ENCODE peak calls at places on chromosomes 16 and 17, in four cellular contexts. X is stomach, R is GM23338, Z is HCT116. G is an unnamed sample.
A peak's percentile ranks its signal among the peaks of the same experiment; 100 is the strongest.

GRCh38 chr17:48338720-48339119 is 91.3 kb downstream of the SKAP1 start:
- DNase-seq in Z (no peak), R (no peak), X (no peak), G (no peak)

GRCh38 chr17:19332371-19333131 is 30.0 kb downstream of the B9D1 start:
- DNase-seq in R (no peak), Z (no peak), X (peak; percentile 23), G (no peak)

GRCh38 chr17:30716461-30717289 is 107.8 kb downstream of the CRLF3 start:
- DNase-seq in R (peak; percentile 63), X (no peak), Z (no peak), G (peak; percentile 52)

GRCh38 chr17:73711184-73711583 is 66.9 kb upstream of the SDK2 start:
- DNase-seq in X (no peak), Z (no peak), R (no peak), G (no peak)

GRCh38 chr16:11431915-11432465 is 86.7 kb downstream of the RMI2 start:
- DNase-seq in R (no peak), X (no peak), Z (no peak), G (no peak)

GRCh38 chr16:16110111-16110490 is 113.2 kb downstream of the ABCC6 start:
- DNase-seq in R (no peak), X (no peak), Z (no peak), G (no peak)

GRCh38 chr16:48157794-48158193 is 2.0 kb upstream of the ABCC12 start:
- DNase-seq in X (no peak), R (no peak), Z (no peak), G (no peak)

GRCh38 chr16:10466861-10467260 is 81.0 kb downstream of the ATF7IP2 start:
- DNase-seq in Z (no peak), R (no peak), X (no peak), G (no peak)

GRCh38 chr16:67112591-67113399 is 3.1 kb downstream of the PHAF1 start:
- DNase-seq in Z (no peak), R (peak; percentile 14), X (no peak), G (no peak)
- TF ChIP-seq POLR2AphosphoS5 in Z (no peak), R (no peak), X (no peak), G (no peak)

GRCh38 chr16:30369091-30369937 is 980 bp downstream of the TBC1D10B start:
- DNase-seq in X (no peak), R (peak; percentile 29), Z (no peak), G (no peak)

GRCh38 chr16:30370444-30371247 is at the start of gene TBC1D10B:
- DNase-seq in R (peak; percentile 100), Z (peak; percentile 100), X (peak; percentile 98), G (peak; percentile 99)

GRCh38 chr16:30371248-30371816 is 1.0 kb upstream of the TBC1D10B start:
- DNase-seq in R (peak; percentile 27), X (no peak), Z (no peak), G (no peak)

GRCh38 chr16:30368792-30369090 is 1.6 kb downstream of the TBC1D10B start:
- DNase-seq in R (no peak), Z (no peak), X (no peak), G (no peak)

DNA sequence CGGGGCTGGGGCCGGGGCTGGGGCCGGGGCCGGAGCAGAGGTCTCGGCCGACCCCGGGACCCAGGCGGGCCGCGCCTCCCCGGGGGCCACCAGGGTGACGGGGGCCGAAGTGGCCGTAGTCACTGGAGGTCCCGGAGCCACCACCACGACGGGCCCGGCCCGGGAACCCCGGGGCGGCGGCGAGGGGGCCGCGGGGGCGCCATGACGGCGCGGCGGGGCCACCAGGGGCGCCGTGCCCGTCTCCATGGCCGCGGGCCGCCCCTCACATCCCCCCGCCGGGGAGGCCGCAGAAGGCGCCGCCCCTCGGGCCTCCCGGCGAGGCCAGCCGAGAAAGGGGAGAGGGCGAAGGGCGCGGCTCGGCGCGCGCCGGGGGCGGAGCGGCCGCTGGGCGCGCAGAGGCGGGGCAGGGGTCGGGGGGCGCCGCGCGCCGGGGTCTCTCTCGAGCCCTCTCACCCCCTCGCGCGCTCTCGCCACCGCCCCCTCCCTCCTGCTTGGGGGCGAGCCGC is 303 bp downstream of the TBC1D10B start:
- DNase-seq in Z (no peak), X (no peak), R (no peak), G (no peak)
- TF ChIP-seq POLR2AphosphoS5 in Z (peak; percentile 69), X (no peak), R (no peak), G (no peak)

DNA sequence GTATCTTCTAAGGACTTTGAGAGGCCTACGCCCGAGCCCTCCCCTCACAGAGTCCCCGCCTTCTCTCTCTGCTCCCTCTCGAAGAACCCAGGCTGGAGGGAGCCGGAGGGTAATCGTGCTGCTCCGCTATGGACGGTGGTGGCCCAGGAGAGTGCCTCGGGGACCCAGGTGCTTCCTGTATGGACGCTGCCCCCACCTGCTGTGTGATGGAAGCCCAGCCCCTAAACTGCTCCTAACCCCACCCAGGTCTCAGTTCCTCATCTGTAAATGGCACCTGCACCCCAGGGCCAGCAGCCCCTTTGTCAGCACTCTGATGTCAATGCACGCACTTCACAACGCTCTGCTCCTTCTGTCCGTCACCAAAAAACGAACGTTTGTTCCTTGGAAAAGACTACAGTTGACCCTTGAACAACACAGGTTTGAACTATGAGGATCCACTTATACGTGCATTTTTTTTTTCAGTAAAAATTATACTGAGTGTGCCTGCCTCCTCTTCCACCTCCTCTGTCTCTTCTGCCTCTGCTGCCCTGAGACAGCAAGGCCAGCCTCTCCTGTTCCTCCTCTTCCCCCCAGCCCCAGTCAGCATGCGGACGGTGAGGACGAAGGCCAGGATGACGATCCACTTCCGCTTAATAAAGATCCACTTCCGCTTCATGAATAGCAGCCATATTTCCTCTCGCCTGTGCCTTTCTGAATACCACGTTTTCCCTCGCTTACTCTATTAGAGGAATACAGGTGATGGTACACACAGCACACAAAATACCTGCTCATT is 118.3 kb downstream of the BANP start:
- DNase-seq in Z (no peak), R (no peak), X (peak; percentile 45), G (peak; percentile 50)
- TF ChIP-seq POLR2AphosphoS5 in Z (no peak), R (no peak), X (no peak), G (no peak)

GRCh38 chr17:80220709-80221215 is 535 bp downstream of the SLC26A11 start:
- DNase-seq in Z (no peak), X (no peak), R (peak; percentile 43), G (no peak)

GRCh38 chr17:80219777-80220708 is at the start of the genes SGSH and SLC26A11:
- DNase-seq in Z (peak; percentile 13), R (peak; percentile 94), X (peak; percentile 87), G (peak; percentile 93)

GRCh38 chr17:80218391-80218790 is 1.7 kb downstream of the SGSH start:
- DNase-seq in X (no peak), Z (no peak), R (no peak), G (no peak)

GRCh38 chr17:80217703-80218362 is 2.3 kb downstream of the SGSH start:
- DNase-seq in X (no peak), Z (no peak), R (no peak), G (no peak)

DNA sequence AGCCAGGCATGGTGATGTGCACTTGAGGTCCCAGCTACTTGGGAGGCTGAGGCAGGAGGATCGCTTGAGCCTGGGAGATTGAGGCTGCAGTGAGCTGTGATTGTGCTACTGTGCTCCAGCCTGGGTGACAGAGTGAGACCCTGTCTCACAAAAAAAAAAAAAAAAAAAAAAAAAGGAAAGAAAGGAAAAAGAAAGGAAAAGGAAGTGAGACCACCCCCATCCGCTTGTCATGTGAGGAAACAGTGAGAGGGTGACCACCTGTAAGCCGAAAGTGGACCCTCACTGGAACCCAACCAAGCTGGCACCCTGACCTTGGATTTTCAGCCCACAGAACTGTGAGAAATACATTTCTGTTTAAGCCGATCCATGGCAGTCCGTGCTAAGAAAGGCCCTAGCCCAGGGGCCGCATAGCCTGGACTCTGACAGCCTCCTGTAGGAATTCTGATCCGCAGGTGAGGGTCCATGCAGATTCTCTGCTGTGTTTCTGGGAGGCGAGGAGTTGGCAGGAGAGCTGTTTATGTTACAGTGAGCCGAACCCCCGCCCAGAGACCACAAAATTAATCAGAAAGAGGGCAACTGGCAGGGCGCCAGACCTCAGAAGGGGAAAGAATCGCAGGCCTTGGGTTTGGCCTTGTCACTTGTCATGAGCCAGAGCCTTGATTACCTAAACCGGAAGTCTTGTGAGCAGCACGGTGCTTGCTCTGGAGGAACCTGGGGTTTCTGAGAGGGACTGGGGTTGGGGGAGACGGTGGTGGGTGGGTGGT is 938 bp downstream of the SGSH start:
- DNase-seq in Z (peak; percentile 12), R (peak; percentile 33), X (peak; percentile 85), G (peak; percentile 89)
- TF ChIP-seq POLR2AphosphoS5 in Z (no peak), R (no peak), X (peak; percentile 38), G (no peak)

DNA sequence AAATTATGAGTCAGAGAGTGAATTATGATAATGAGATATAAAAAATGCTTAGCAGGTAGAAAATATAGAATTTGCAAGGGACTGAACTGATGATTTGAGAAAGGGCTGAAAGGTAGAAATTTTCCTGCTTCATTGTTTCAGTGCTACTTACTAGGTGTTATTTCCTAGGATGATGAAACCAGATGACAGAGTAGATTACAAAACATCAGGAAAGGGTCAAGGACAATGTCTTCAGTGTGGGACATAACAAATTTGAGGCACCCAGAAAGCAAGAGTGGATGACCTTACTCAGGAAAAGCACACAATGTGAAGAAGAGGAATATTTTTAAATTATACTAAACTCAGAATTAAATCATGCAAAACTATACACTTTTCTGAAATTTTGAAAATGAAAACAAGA is 102.1 kb downstream of the SHCBP1 start:
- DNase-seq in R (no peak), X (no peak), Z (no peak), G (no peak)
- TF ChIP-seq POLR2AphosphoS5 in R (no peak), X (no peak), Z (no peak), G (no peak)

GRCh38 chr16:49854227-49855203 is 1.4 kb downstream of the ZNF423 start:
- DNase-seq in X (no peak), Z (no peak), R (peak; percentile 74), G (no peak)
- TF ChIP-seq POLR2AphosphoS5 in X (no peak), Z (no peak), R (no peak), G (no peak)

G was measured in suprapubic skin.